ENCODE peak calls at places on chromosomes 3 and 15, in nine cellular contexts. Y, F, X, W, B, E, C, K and R are unnamed samples.

GRCh38 chr3:36905545-36905944 is 39.3 kb downstream of the TRANK1 start:
- DNase-seq in Y (no peak), F (no peak), X (no peak), W (no peak), B (no peak), E (no peak), C (no peak), K (no peak), R (no peak)

GRCh38 chr15:57591822-57592367 is at the start of gene MYZAP:
- DNase-seq in Y (no peak), F (no peak), X (no peak), W (peak), B (peak), E (peak), C (peak), K (no peak), R (no peak)

GRCh38 chr3:101925564-101925963 is 76.2 kb downstream of the NFKBIZ start:
- DNase-seq in Y (no peak), F (no peak), X (no peak), W (no peak), B (no peak), E (no peak), C (no peak), K (no peak), R (no peak)

GRCh38 chr15:85380860-85381535 is 595 bp downstream of the AKAP13 start:
- DNase-seq in Y (no peak), F (peak), X (peak), W (peak), B (peak), E (peak), C (peak), K (peak), R (no peak)

GRCh38 chr3:13023251-13024055 is 49.8 kb downstream of the IQSEC1 start:
- DNase-seq in Y (no peak), F (no peak), X (no peak), W (no peak), B (peak), E (no peak), C (no peak), K (no peak), R (no peak)

GRCh38 chr15:27046891-27047290 is 75.9 kb downstream of the GABRG3 start:
- DNase-seq in Y (no peak), F (no peak), X (no peak), W (no peak), B (no peak), E (no peak), C (no peak), K (no peak), R (peak)

GRCh38 chr15:77603616-77604406 is 28.9 kb downstream of the LINGO1 start:
- DNase-seq in Y (no peak), F (no peak), X (no peak), W (no peak), B (no peak), E (no peak), C (no peak), K (no peak), R (no peak)

GRCh38 chr3:25834346-25834745 is 44.5 kb downstream of the OXSM start:
- DNase-seq in Y (no peak), F (no peak), X (no peak), W (no peak), B (no peak), E (no peak), C (no peak), K (no peak), R (no peak)

GRCh38 chr3:174330303-174330702 is 528.8 kb upstream of the NAALADL2 start:
- DNase-seq in Y (no peak), F (peak), X (no peak), W (no peak), B (no peak), E (no peak), C (no peak), K (no peak), R (no peak)